ENCODE peak calls at places on chromosomes 11 and 22, in four cellular contexts. One of them, this sample, is unnamed. For H3K36me3 and H3K9me3, the result is how much of the 10 kb centered on the place peaks cover.

GRCh38 chr22:25112538-25113253 is 87.0 kb upstream of the CRYBB3 start:
- DNase-seq in uterus: no peak
- DNase-seq in left ventricle myocardium inferior: no peak
- DNase-seq in body of pancreas: peak
- DNase-seq in this sample: no peak

GRCh38 chr11:3947084-3947483 is 91.6 kb downstream of the STIM1 start:
- DNase-seq in uterus: peak
- DNase-seq in left ventricle myocardium inferior: no peak
- DNase-seq in body of pancreas: no peak
- DNase-seq in this sample: no peak

GRCh38 chr11:108766596-108767173 is 101.8 kb downstream of the DDX10 start:
- DNase-seq in uterus: no peak
- DNase-seq in left ventricle myocardium inferior: no peak
- DNase-seq in body of pancreas: no peak
- DNase-seq in this sample: no peak

GRCh38 chr11:107265591-107265990 is 192.0 kb downstream of the CWF19L2 start:
- DNase-seq in uterus: no peak
- DNase-seq in left ventricle myocardium inferior: no peak
- DNase-seq in body of pancreas: no peak
- DNase-seq in this sample: no peak

GRCh38 chr22:48370508-48371325 is 1457.0 kb downstream of the BRD1 start:
- DNase-seq in uterus: no peak
- DNase-seq in left ventricle myocardium inferior: no peak
- DNase-seq in body of pancreas: no peak
- DNase-seq in this sample: no peak

GRCh38 chr11:27392715-27393114 is 29.7 kb upstream of the CCDC34 start:
- DNase-seq in uterus: no peak
- DNase-seq in left ventricle myocardium inferior: no peak
- DNase-seq in body of pancreas: no peak
- DNase-seq in this sample: no peak

GRCh38 chr11:77107950-77108349 is 5.3 kb downstream of the OMP start:
- DNase-seq in uterus: peak
- DNase-seq in left ventricle myocardium inferior: no peak
- DNase-seq in body of pancreas: peak
- DNase-seq in this sample: peak

GRCh38 chr11:45803981-45804805 is 756 bp upstream of the SLC35C1 start:
- DNase-seq in uterus: peak
- DNase-seq in left ventricle myocardium inferior: peak
- DNase-seq in body of pancreas: peak
- DNase-seq in this sample: peak

GRCh38 chr11:33936745-33937612 is 45.1 kb upstream of the LMO2 start:
- DNase-seq in uterus: peak
- DNase-seq in left ventricle myocardium inferior: peak
- DNase-seq in body of pancreas: peak
- DNase-seq in this sample: peak

GRCh38 chr11:109998921-109999320 is 94.3 kb upstream of the ZC3H12C start:
- DNase-seq in uterus: no peak
- DNase-seq in left ventricle myocardium inferior: no peak
- DNase-seq in body of pancreas: no peak
- DNase-seq in this sample: no peak

GRCh38 chr11:99117603-99118002 is 96.9 kb downstream of the CNTN5 start:
- DNase-seq in uterus: no peak
- DNase-seq in left ventricle myocardium inferior: no peak
- DNase-seq in body of pancreas: no peak
- DNase-seq in this sample: no peak

GRCh38 chr22:46546466-46547178 is 9.2 kb upstream of the CELSR1 start:
- DNase-seq in uterus: peak
- DNase-seq in left ventricle myocardium inferior: peak
- DNase-seq in body of pancreas: peak
- DNase-seq in this sample: peak

GRCh38 chr22:22687638-22688500 is 43.5 kb downstream of the GGTLC2 start:
- DNase-seq in uterus: peak
- DNase-seq in left ventricle myocardium inferior: no peak
- DNase-seq in body of pancreas: peak
- DNase-seq in this sample: no peak

GRCh38 chr22:25021976-25022711 is 69.6 kb downstream of the KIAA1671 start:
- DNase-seq in uterus: no peak
- DNase-seq in left ventricle myocardium inferior: peak
- DNase-seq in body of pancreas: peak
- DNase-seq in this sample: no peak

GRCh38 chr11:117834068-117834810 is 9.7 kb upstream of the FXYD2 start:
- DNase-seq in uterus: no peak
- DNase-seq in left ventricle myocardium inferior: no peak
- DNase-seq in body of pancreas: no peak
- DNase-seq in this sample: no peak

GRCh38 chr11:66950113-66950535 is 8.1 kb downstream of the PC start:
- DNase-seq in uterus: no peak
- DNase-seq in left ventricle myocardium inferior: no peak
- DNase-seq in body of pancreas: peak
- DNase-seq in this sample: peak

GRCh38 chr11:46272816-46273427 is 4.5 kb upstream of the CREB3L1 start:
- DNase-seq in uterus: peak
- DNase-seq in left ventricle myocardium inferior: peak
- DNase-seq in body of pancreas: peak
- DNase-seq in this sample: peak

GRCh38 chr11:128341280-128341679 is 246.1 kb downstream of the ETS1 start:
- DNase-seq in uterus: no peak
- DNase-seq in left ventricle myocardium inferior: no peak
- DNase-seq in body of pancreas: no peak
- DNase-seq in this sample: no peak

GRCh38 chr22:39219071-39220050 is 25.4 kb downstream of the PDGFB start:
- DNase-seq in uterus: no peak
- DNase-seq in left ventricle myocardium inferior: no peak
- DNase-seq in body of pancreas: no peak
- DNase-seq in this sample: no peak

GRCh38 chr11:78790784-78791183 is 216.1 kb upstream of the NARS2 start:
- DNase-seq in uterus: no peak
- DNase-seq in left ventricle myocardium inferior: no peak
- DNase-seq in body of pancreas: no peak
- DNase-seq in this sample: no peak

GRCh38 chr11:111539426-111540113 is 950 bp upstream of the LAYN start:
- DNase-seq in uterus: no peak
- DNase-seq in left ventricle myocardium inferior: no peak
- DNase-seq in body of pancreas: no peak
- DNase-seq in this sample: no peak

GRCh38 chr11:128346808-128347207 is 240.6 kb downstream of the ETS1 start:
- DNase-seq in uterus: no peak
- DNase-seq in left ventricle myocardium inferior: no peak
- DNase-seq in body of pancreas: no peak
- DNase-seq in this sample: no peak

GRCh38 chr11:67486481-67487195 is 3.8 kb downstream of the AIP start:
- DNase-seq in uterus: no peak
- DNase-seq in left ventricle myocardium inferior: no peak
- DNase-seq in body of pancreas: no peak
- DNase-seq in this sample: no peak

GRCh38 chr11:128304666-128305485 is 282.5 kb downstream of the ETS1 start:
- DNase-seq in uterus: no peak
- DNase-seq in left ventricle myocardium inferior: no peak
- DNase-seq in body of pancreas: no peak
- DNase-seq in this sample: no peak

GRCh38 chr22:25823276-25823675 is 81.3 kb downstream of the MYO18B start:
- DNase-seq in uterus: no peak
- DNase-seq in left ventricle myocardium inferior: no peak
- DNase-seq in body of pancreas: no peak
- DNase-seq in this sample: no peak

GRCh38 chr11:13073119-13073981 is 64.2 kb downstream of the RASSF10 start:
- DNase-seq in uterus: no peak
- DNase-seq in left ventricle myocardium inferior: no peak
- DNase-seq in body of pancreas: no peak
- DNase-seq in this sample: no peak

GRCh38 chr11:27847496-27847895 is 147.2 kb upstream of the BDNF start:
- DNase-seq in uterus: no peak
- DNase-seq in left ventricle myocardium inferior: no peak
- DNase-seq in body of pancreas: no peak
- DNase-seq in this sample: no peak

GRCh38 chr22:21768435-21768834 is 32.8 kb upstream of the YPEL1 start:
- DNase-seq in uterus: no peak
- DNase-seq in left ventricle myocardium inferior: no peak
- DNase-seq in body of pancreas: no peak
- DNase-seq in this sample: no peak

GRCh38 chr11:13061294-13061990 is 52.3 kb downstream of the RASSF10 start:
- DNase-seq in uterus: no peak
- DNase-seq in left ventricle myocardium inferior: no peak
- DNase-seq in body of pancreas: no peak
- DNase-seq in this sample: no peak

GRCh38 chr11:127390465-127390864 is 389.9 kb upstream of the KIRREL3 start:
- DNase-seq in uterus: no peak
- DNase-seq in left ventricle myocardium inferior: no peak
- DNase-seq in body of pancreas: no peak
- DNase-seq in this sample: no peak

GRCh38 chr22:39351689-39352214 is 2.0 kb downstream of the SYNGR1 start:
- DNase-seq in uterus: no peak
- DNase-seq in left ventricle myocardium inferior: no peak
- DNase-seq in body of pancreas: no peak
- DNase-seq in this sample: no peak

GRCh38 chr11:121514998-121515671 is 62.4 kb upstream of the SORL1-AS1 start:
- DNase-seq in uterus: no peak
- DNase-seq in left ventricle myocardium inferior: no peak
- DNase-seq in body of pancreas: no peak
- DNase-seq in this sample: no peak

GRCh38 chr11:10605941-10606381 is 37.5 kb upstream of the LYVE1 start:
- DNase-seq in uterus: no peak
- DNase-seq in left ventricle myocardium inferior: peak
- DNase-seq in body of pancreas: no peak
- DNase-seq in this sample: peak

GRCh38 chr11:69040051-69040450 is 8.7 kb upstream of the TPCN2 start:
- DNase-seq in uterus: no peak
- DNase-seq in left ventricle myocardium inferior: no peak
- DNase-seq in body of pancreas: no peak
- DNase-seq in this sample: no peak

GRCh38 chr11:65639623-65640482 is 2.0 kb downstream of the SIPA1 start:
- DNase-seq in uterus: no peak
- DNase-seq in left ventricle myocardium inferior: peak
- DNase-seq in body of pancreas: no peak
- DNase-seq in this sample: no peak

GRCh38 chr11:131099013-131099412 is 182.7 kb upstream of the SNX19 start:
- DNase-seq in uterus: no peak
- DNase-seq in left ventricle myocardium inferior: no peak
- DNase-seq in body of pancreas: no peak
- DNase-seq in this sample: no peak

GRCh38 chr22:36471341-36471821 is 10.1 kb downstream of the TXN2 start:
- DNase-seq in uterus: no peak
- DNase-seq in left ventricle myocardium inferior: no peak
- DNase-seq in body of pancreas: no peak
- DNase-seq in this sample: no peak

GRCh38 chr22:36472689-36473088 is 8.8 kb downstream of the TXN2 start:
- DNase-seq in uterus: no peak
- DNase-seq in left ventricle myocardium inferior: no peak
- DNase-seq in body of pancreas: no peak
- DNase-seq in this sample: no peak

GRCh38 chr22:36478966-36479365 is 2.5 kb downstream of the TXN2 start:
- DNase-seq in uterus: no peak
- DNase-seq in left ventricle myocardium inferior: no peak
- DNase-seq in body of pancreas: no peak
- DNase-seq in this sample: no peak

GRCh38 chr22:36470994-36471331 is 10.5 kb downstream of the TXN2 start:
- DNase-seq in uterus: no peak
- DNase-seq in left ventricle myocardium inferior: no peak
- DNase-seq in body of pancreas: no peak
- DNase-seq in this sample: no peak

DNA sequence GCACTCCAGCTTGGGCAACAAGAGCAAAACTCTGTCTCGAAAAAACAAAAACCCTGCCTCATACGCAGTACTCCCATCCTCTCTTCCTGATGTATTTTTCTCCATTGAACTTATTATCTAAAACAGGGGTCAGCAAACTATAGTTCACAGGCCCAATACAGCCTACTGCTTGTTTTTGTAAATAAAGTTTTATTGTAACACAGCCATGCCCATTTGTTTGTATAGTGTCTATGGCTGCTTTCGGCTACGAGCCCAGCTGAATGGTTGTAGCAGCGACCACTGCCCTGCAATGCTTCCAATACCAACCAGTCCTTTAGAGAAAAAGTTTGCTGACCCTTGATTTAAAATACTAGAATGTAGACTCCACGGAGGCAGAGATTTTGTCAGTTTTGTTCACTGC is 6.1 kb downstream of the TXN2 start:
- DNase-seq in uterus: no peak
- DNase-seq in left ventricle myocardium inferior: no peak
- DNase-seq in body of pancreas: no peak
- DNase-seq in this sample: no peak
- H3K36me3 ChIP-seq in uterus: under half
- H3K36me3 ChIP-seq in left ventricle myocardium inferior: half or more
- H3K36me3 ChIP-seq in body of pancreas: under half
- H3K36me3 ChIP-seq in this sample: half or more

GRCh38 chr11:14454861-14455632 is 44.6 kb downstream of the COPB1 start:
- DNase-seq in uterus: no peak
- DNase-seq in left ventricle myocardium inferior: no peak
- DNase-seq in body of pancreas: no peak
- DNase-seq in this sample: no peak
- TF ChIP-seq CTCF in uterus: peak
- TF ChIP-seq CTCF in left ventricle myocardium inferior: peak
- TF ChIP-seq CTCF in body of pancreas: peak
- TF ChIP-seq CTCF in this sample: peak

DNA sequence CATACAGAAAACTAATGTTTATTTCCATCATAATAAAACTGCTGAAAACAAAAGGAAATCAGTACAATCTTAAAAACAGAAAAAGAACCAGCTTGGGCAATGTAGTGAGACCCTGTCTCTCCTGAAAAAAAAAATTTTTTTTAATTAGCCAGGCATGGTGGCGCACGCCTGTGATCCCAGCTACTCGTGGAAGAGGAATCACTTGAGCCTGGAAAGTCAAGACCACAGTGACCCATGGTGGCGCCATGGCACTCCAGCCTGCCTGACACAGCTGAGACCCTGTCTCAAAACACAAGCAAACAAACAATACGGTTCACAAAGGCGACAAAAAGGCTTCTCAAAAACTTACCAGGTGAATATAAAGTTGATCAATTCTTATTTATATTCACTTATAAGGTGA is 289.7 kb downstream of the BRD1 start:
- DNase-seq in uterus: no peak
- DNase-seq in left ventricle myocardium inferior: no peak
- DNase-seq in body of pancreas: no peak
- DNase-seq in this sample: no peak
- H3K9me3 ChIP-seq in uterus: under half
- H3K9me3 ChIP-seq in left ventricle myocardium inferior: under half
- H3K9me3 ChIP-seq in body of pancreas: under half
- H3K9me3 ChIP-seq in this sample: under half

GRCh38 chr11:16547879-16548278 is 190.6 kb upstream of the C11orf58 start:
- DNase-seq in uterus: no peak
- DNase-seq in left ventricle myocardium inferior: no peak
- DNase-seq in body of pancreas: no peak
- DNase-seq in this sample: no peak
- H3K36me3 ChIP-seq in uterus: under half
- H3K36me3 ChIP-seq in left ventricle myocardium inferior: under half
- H3K36me3 ChIP-seq in body of pancreas: under half
- H3K36me3 ChIP-seq in this sample: under half

GRCh38 chr11:119706029-119706428 is 23.0 kb downstream of the NECTIN1 start:
- DNase-seq in uterus: no peak
- DNase-seq in left ventricle myocardium inferior: no peak
- DNase-seq in body of pancreas: no peak
- DNase-seq in this sample: no peak
- TF ChIP-seq CTCF in uterus: no peak
- TF ChIP-seq CTCF in left ventricle myocardium inferior: no peak
- TF ChIP-seq CTCF in body of pancreas: no peak
- TF ChIP-seq CTCF in this sample: no peak